ENCODE peak calls at places on chromosomes 13 and 19, in seven cellular contexts. Y is HCT116, P is HepG2, R is SK-N-SH, O is GM12878, B is K562, U is H1. F is an unnamed sample. For H3K4me1, the result is how much of the 10 kb centered on the place peaks cover.

GRCh38 chr19:3580156-3580955 is 4.9 kb upstream of the GIPC3 start:
- DNase-seq in Y (no peak), P (peak), R (no peak), O (no peak), B (no peak), U (no peak), F (peak)

GRCh38 chr13:98807774-98808173 is 55.3 kb upstream of the SLC15A1 start:
- DNase-seq in Y (no peak), P (no peak), R (no peak), O (no peak), B (no peak), U (no peak), F (no peak)

GRCh38 chr19:50910722-50911121 is 473 bp downstream of the KLK4 start:
- DNase-seq in Y (no peak), P (no peak), R (no peak), O (no peak), B (no peak), U (no peak), F (no peak)

GRCh38 chr13:22161871-22162270 is 491.0 kb downstream of the FGF9 start:
- DNase-seq in Y (no peak), P (no peak), R (no peak), O (peak), B (no peak), U (no peak), F (no peak)

GRCh38 chr13:101959016-101959415 is 442.8 kb downstream of the FGF14 start:
- DNase-seq in Y (no peak), P (no peak), R (no peak), O (no peak), B (no peak), U (no peak), F (no peak)

GRCh38 chr19:54287456-54287855 is 6.5 kb upstream of the LILRB2 start:
- DNase-seq in Y (no peak), P (no peak), R (no peak), O (no peak), B (no peak), U (no peak), F (no peak)

GRCh38 chr19:38952395-38953165 is 21.8 kb downstream of the MRPS12 start:
- DNase-seq in Y (no peak), P (peak), R (no peak), O (no peak), B (no peak), U (no peak), F (no peak)

GRCh38 chr19:48513289-48514122 is 1.9 kb upstream of the LMTK3 start:
- DNase-seq in Y (peak), P (peak), R (peak), O (no peak), B (peak), U (no peak), F (peak)

GRCh38 chr13:51557875-51558604 is 26.2 kb upstream of the WDFY2 start:
- DNase-seq in Y (no peak), P (no peak), R (no peak), O (no peak), B (no peak), U (no peak), F (no peak)

GRCh38 chr13:77697208-77698103 is at the start of gene SLAIN1:
- DNase-seq in Y (no peak), P (peak), R (peak), O (no peak), B (peak), U (peak), F (peak)

GRCh38 chr19:9039728-9040127 is 29.5 kb upstream of the MUC16 start:
- DNase-seq in Y (no peak), P (no peak), R (no peak), O (no peak), B (no peak), U (no peak), F (no peak)

GRCh38 chr13:62014299-62014698 is 598.6 kb upstream of the PCDH20 start:
- DNase-seq in Y (peak), P (peak), R (peak), O (no peak), B (no peak), U (no peak), F (peak)

GRCh38 chr13:50227356-50227755 is 212.1 kb downstream of the KCNRG start:
- DNase-seq in Y (no peak), P (no peak), R (no peak), O (no peak), B (no peak), U (no peak), F (no peak)

GRCh38 chr19:29667941-29668340 is 2.7 kb downstream of the PLEKHF1 start:
- DNase-seq in Y (no peak), P (no peak), R (no peak), O (no peak), B (no peak), U (no peak), F (no peak)

GRCh38 chr19:13788991-13789390 is 6.3 kb upstream of the ZSWIM4 start:
- DNase-seq in Y (no peak), P (no peak), R (no peak), O (no peak), B (no peak), U (no peak), F (no peak)

GRCh38 chr13:71751074-71751473 is 115.9 kb downstream of the DACH1 start:
- DNase-seq in Y (no peak), P (no peak), R (peak), O (no peak), B (no peak), U (no peak), F (no peak)

GRCh38 chr19:11849264-11849615 is 714 bp downstream of the ZNF439 start:
- DNase-seq in Y (no peak), P (no peak), R (no peak), O (no peak), B (no peak), U (no peak), F (no peak)

GRCh38 chr13:36712785-36713184 is 39.0 kb downstream of the SERTM1 start:
- DNase-seq in Y (no peak), P (no peak), R (peak), O (no peak), B (no peak), U (no peak), F (no peak)

GRCh38 chr19:6740589-6741348 is 1.3 kb downstream of the TRIP10 start:
- DNase-seq in Y (no peak), P (no peak), R (peak), O (no peak), B (peak), U (no peak), F (peak)

GRCh38 chr19:23402388-23402787 is 7.1 kb upstream of the ZNF91 start:
- DNase-seq in Y (no peak), P (no peak), R (no peak), O (no peak), B (no peak), U (no peak), F (no peak)

GRCh38 chr19:47309608-47310007 is at the start of gene C5AR1:
- DNase-seq in Y (no peak), P (no peak), R (no peak), O (no peak), B (no peak), U (no peak), F (no peak)

GRCh38 chr13:113393572-113394503 is 29.9 kb upstream of the GRTP1 start:
- DNase-seq in Y (peak), P (peak), R (no peak), O (peak), B (peak), U (peak), F (peak)

GRCh38 chr19:7083076-7083956 is 13.8 kb downstream of the ZNF557 start:
- DNase-seq in Y (no peak), P (no peak), R (no peak), O (no peak), B (no peak), U (no peak), F (peak)

GRCh38 chr19:45473366-45474190 is 5.8 kb downstream of the FOSB start:
- DNase-seq in Y (no peak), P (no peak), R (no peak), O (no peak), B (no peak), U (no peak), F (no peak)

GRCh38 chr19:40750035-40750284 is 317 bp downstream of the ACTMAP start:
- DNase-seq in Y (no peak), P (no peak), R (no peak), O (no peak), B (no peak), U (no peak), F (no peak)

GRCh38 chr13:53012707-53013106 is 15.9 kb upstream of the OLFM4 start:
- DNase-seq in Y (no peak), P (no peak), R (no peak), O (no peak), B (no peak), U (no peak), F (no peak)

GRCh38 chr19:19280561-19280960 is 7.5 kb upstream of the TM6SF2 start:
- DNase-seq in Y (no peak), P (no peak), R (no peak), O (no peak), B (no peak), U (no peak), F (no peak)

GRCh38 chr13:84925443-84925842 is 873.8 kb downstream of the SLITRK6 start:
- DNase-seq in Y (no peak), P (no peak), R (no peak), O (no peak), B (no peak), U (no peak), F (no peak)

GRCh38 chr13:77810430-77810829 is 108.2 kb downstream of the EDNRB start:
- DNase-seq in Y (peak), P (no peak), R (peak), O (no peak), B (no peak), U (no peak), F (peak)

GRCh38 chr19:41889896-41890295 is 6.9 kb downstream of the ARHGEF1 start:
- DNase-seq in Y (no peak), P (no peak), R (no peak), O (no peak), B (no peak), U (no peak), F (no peak)
- H3K4me1 ChIP-seq in Y (under half), P (under half), R (under half), O (under half), B (under half), U (under half), F (under half)

GRCh38 chr19:1110809-1111640 is 7.2 kb downstream of the GPX4 start:
- DNase-seq in Y (no peak), P (no peak), R (no peak), O (no peak), B (no peak), U (no peak), F (no peak)

GRCh38 chr19:1109697-1110671 is 6.2 kb downstream of the GPX4 start:
- DNase-seq in Y (no peak), P (no peak), R (no peak), O (no peak), B (no peak), U (no peak), F (no peak)

GRCh38 chr19:1107655-1108261 is 4.0 kb downstream of the GPX4 start:
- DNase-seq in Y (no peak), P (no peak), R (no peak), O (no peak), B (no peak), U (no peak), F (no peak)

GRCh38 chr19:1108291-1109031 is 4.7 kb downstream of the GPX4 start:
- DNase-seq in Y (no peak), P (no peak), R (no peak), O (no peak), B (no peak), U (no peak), F (no peak)

DNA sequence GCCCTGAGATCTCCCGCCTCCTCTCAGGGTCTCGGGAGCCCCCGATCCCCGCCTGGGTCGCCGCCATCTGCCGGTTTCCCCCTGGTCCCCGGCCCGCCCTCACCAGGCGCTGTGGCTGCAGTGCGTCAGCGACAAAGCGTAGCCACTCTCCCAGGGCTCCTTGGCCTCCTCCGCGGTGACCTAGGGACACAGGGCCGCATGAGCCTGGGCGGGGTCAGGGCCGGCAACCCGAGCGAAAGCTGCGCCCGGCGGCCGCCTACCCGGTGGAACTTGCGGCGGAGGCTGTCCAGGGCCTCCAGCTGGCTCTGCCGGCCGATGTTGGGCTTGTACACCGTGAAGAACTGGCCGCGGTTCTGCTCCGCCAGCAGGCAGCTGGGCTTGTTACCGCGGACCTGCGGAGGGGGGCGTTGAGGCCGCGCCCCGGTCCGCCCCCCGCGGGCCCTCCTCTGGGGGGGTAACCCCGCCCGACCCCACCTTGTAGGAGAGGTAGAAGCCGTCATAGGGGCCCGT is 5.3 kb downstream of the GPX4 start:
- DNase-seq in Y (no peak), P (no peak), R (no peak), O (no peak), B (no peak), U (no peak), F (no peak)
- TF ChIP-seq POLR2AphosphoS5 in Y (no peak), P (no peak), R (no peak), O (no peak), B (no peak), U (no peak), F (no peak)

DNA sequence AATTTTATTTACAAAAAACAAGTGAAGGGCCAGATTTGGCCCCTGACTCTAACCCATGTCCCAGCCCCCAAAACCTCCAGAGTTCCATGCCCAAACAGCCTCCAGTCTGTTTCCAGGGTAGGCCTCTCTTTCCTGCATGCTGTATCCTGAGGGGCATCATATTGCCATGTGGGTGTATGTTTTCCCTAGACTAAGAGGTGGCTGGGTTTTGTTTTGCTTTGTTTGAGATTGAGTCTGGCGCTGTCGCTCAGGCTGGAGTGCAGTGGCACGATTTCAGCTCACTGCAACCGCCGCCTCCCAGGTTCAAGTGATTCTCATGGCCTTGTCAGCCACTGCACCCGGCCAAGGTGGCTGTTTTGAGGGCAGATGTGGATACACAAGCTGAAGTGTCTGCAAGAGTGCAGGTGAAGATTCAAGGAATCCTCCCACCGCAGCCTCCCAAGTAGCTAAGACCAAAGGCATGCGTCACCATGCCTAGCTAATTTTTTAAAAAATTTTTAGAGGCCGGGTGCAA is 23.6 kb upstream of the LSM14A start:
- DNase-seq in Y (no peak), P (no peak), R (no peak), O (no peak), B (no peak), U (no peak), F (no peak)
- H3K9ac ChIP-seq in Y (no peak), P (no peak), R (no peak), O (no peak), B (no peak), U (no peak), F (no peak)

DNA sequence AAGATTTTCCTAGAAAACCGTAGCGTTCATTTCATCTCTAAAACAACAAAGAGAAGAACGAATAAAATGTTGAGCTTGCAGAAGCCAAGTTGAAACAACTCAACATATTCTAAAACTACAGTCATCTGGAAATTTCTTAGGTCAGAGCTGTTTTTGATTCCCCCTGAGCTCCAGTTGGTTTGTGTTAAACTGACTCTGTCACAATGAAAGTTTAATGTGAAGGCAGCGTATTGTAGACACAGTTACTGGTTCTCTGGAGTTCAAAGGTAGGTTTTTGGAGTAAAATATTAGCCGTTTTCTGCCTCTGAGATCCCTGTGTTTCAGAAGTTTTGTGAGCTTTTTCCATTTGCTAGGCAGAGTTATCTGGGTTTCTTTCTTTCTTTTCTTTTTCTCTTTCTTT is 2.2 kb downstream of the ARHGEF7 start:
- DNase-seq in Y (no peak), P (no peak), R (no peak), O (no peak), B (no peak), U (no peak), F (no peak)
- H3K4me1 ChIP-seq in Y (under half), P (under half), R (under half), O (under half), B (under half), U (under half), F (under half)

GRCh38 chr13:57631607-57632275 is at the start of gene PCDH17:
- DNase-seq in Y (no peak), P (no peak), R (peak), O (no peak), B (no peak), U (no peak), F (peak)
- TF ChIP-seq POLR2AphosphoS5 in Y (no peak), P (no peak), R (no peak), O (no peak), B (no peak), U (no peak), F (no peak)

DNA sequence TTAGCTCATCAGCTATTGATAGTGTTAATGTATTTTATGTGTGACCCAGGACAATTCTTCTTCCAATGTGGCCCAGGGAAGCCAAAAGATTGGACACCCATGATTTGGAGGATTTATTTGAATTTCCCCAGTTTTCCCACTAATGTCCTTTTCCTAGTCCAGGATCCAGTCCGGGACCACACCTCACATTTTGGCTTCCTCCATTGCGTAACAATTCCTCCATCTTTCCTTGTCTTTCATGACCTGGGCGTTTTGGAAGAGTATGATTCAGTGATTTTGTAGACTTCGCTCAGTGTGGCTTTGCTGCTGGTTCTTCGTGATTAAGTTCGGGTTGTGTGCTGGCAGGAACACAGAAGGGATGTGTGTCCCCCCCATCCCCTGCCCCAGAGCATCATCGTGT is 3.3 kb upstream of the ATP4A start:
- DNase-seq in Y (no peak), P (no peak), R (no peak), O (no peak), B (no peak), U (no peak), F (no peak)
- H3K9ac ChIP-seq in Y (no peak), P (no peak), R (no peak), O (no peak), B (no peak), U (no peak), F (no peak)

GRCh38 chr19:10634430-10634829 is 9.1 kb downstream of the SLC44A2 start:
- DNase-seq in Y (no peak), P (no peak), R (peak), O (no peak), B (no peak), U (no peak), F (no peak)
- H3K4me1 ChIP-seq in Y (under half), P (under half), R (under half), O (under half), B (under half), U (under half), F (under half)

GRCh38 chr13:30673669-30674521 is 56.2 kb downstream of the USPL1 start:
- DNase-seq in Y (peak), P (peak), R (peak), O (peak), B (peak), U (peak), F (peak)
- TF ChIP-seq POLR2AphosphoS5 in Y (no peak), P (no peak), R (no peak), O (no peak), B (no peak), U (peak), F (peak)

GRCh38 chr19:861756-862528 is 2.5 kb downstream of the CFD start:
- DNase-seq in Y (peak), P (peak), R (peak), O (no peak), B (peak), U (peak), F (no peak)
- H3K9ac ChIP-seq in Y (peak), P (no peak), R (no peak), O (no peak), B (no peak), U (no peak), F (no peak)

DNA sequence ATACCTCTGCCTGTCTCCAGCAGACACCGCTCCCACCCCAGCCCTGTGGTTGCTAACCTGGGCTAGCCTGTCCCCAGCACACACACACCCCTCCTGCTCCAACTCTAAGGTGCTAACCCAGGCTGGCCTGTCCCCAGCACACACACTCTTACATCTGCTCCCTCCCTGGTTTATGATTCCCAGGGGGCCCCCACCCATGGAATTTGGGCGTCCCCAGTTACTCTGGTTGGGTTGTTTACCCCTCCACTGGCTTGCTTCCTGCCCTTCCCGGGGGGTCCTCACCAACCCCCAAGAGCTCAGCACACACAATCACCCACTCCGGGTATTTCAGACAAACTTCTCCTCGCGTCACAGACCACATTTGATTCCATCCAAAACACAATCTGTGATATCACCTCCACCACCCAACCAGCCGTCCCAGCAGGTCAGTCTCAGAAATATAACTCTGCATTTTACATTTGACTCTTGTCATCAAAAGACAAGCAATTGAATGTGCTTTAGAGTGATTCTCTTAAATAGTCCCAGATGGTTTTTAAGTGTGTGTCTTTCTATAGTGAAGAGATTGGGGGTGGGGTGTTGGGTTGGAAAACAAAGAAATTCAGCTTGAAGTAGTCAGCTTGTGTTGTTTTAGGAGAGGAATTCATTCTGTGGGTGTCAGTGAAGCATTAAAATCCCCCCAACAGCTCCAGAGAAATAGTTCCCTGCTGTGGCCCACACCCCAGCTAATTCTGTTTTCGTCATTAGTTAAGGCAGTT is 20.1 kb downstream of the COL4A2 start:
- DNase-seq in Y (no peak), P (no peak), R (no peak), O (no peak), B (no peak), U (no peak), F (no peak)
- H3K4me1 ChIP-seq in Y (under half), P (under half), R (half or more), O (under half), B (under half), U (under half), F (under half)